ENCODE peak calls at places on chromosomes 11 and 22, in ten cellular contexts. One of them, this sample, is unnamed.

GRCh38 chr11:33624082-33624481 is 76.5 kb downstream of the C11orf91 start:
- DNase-seq in transverse colon: no peak
- DNase-seq in amygdala: no peak
- DNase-seq in iPS DF 19.7: no peak
- DNase-seq in B cell: no peak
- DNase-seq in H1: no peak
- DNase-seq in activated CD8-positive, alpha-beta memory T cell treated with anti-CD3 and anti-CD28 coated beads for 4 hours: no peak
- DNase-seq in SW 1271: no peak
- DNase-seq in WTC11: no peak
- DNase-seq in left cardiac atrium: no peak
- DNase-seq in this sample: no peak

GRCh38 chr22:49789289-49790141 is 38.2 kb downstream of the BRD1 start:
- DNase-seq in transverse colon: peak
- DNase-seq in amygdala: no peak
- DNase-seq in iPS DF 19.7: no peak
- DNase-seq in B cell: no peak
- DNase-seq in H1: no peak
- DNase-seq in activated CD8-positive, alpha-beta memory T cell treated with anti-CD3 and anti-CD28 coated beads for 4 hours: no peak
- DNase-seq in SW 1271: no peak
- DNase-seq in WTC11: no peak
- DNase-seq in left cardiac atrium: peak
- DNase-seq in this sample: no peak

GRCh38 chr11:36139767-36140166 is 149.5 kb downstream of the COMMD9 start:
- DNase-seq in transverse colon: no peak
- DNase-seq in amygdala: no peak
- DNase-seq in iPS DF 19.7: no peak
- DNase-seq in B cell: no peak
- DNase-seq in H1: no peak
- DNase-seq in activated CD8-positive, alpha-beta memory T cell treated with anti-CD3 and anti-CD28 coated beads for 4 hours: no peak
- DNase-seq in SW 1271: no peak
- DNase-seq in WTC11: no peak
- DNase-seq in left cardiac atrium: no peak
- DNase-seq in this sample: no peak

GRCh38 chr11:35588627-35589026 is 29.6 kb upstream of the FJX1 start:
- DNase-seq in transverse colon: no peak
- DNase-seq in amygdala: no peak
- DNase-seq in iPS DF 19.7: no peak
- DNase-seq in B cell: no peak
- DNase-seq in H1: no peak
- DNase-seq in activated CD8-positive, alpha-beta memory T cell treated with anti-CD3 and anti-CD28 coated beads for 4 hours: no peak
- DNase-seq in SW 1271: no peak
- DNase-seq in WTC11: no peak
- DNase-seq in left cardiac atrium: no peak
- DNase-seq in this sample: no peak

GRCh38 chr11:40178470-40178869 is 1281.0 kb downstream of the LRRC4C start:
- DNase-seq in transverse colon: no peak
- DNase-seq in amygdala: no peak
- DNase-seq in iPS DF 19.7: no peak
- DNase-seq in B cell: no peak
- DNase-seq in H1: no peak
- DNase-seq in activated CD8-positive, alpha-beta memory T cell treated with anti-CD3 and anti-CD28 coated beads for 4 hours: no peak
- DNase-seq in SW 1271: no peak
- DNase-seq in WTC11: no peak
- DNase-seq in left cardiac atrium: no peak
- DNase-seq in this sample: no peak

GRCh38 chr22:27748355-27749168 is 53.0 kb downstream of the MN1 start:
- DNase-seq in transverse colon: no peak
- DNase-seq in amygdala: no peak
- DNase-seq in iPS DF 19.7: no peak
- DNase-seq in B cell: no peak
- DNase-seq in H1: peak
- DNase-seq in activated CD8-positive, alpha-beta memory T cell treated with anti-CD3 and anti-CD28 coated beads for 4 hours: no peak
- DNase-seq in SW 1271: no peak
- DNase-seq in WTC11: peak
- DNase-seq in left cardiac atrium: peak
- DNase-seq in this sample: no peak

GRCh38 chr11:46238078-46238966 is 39.1 kb upstream of the CREB3L1 start:
- DNase-seq in transverse colon: peak
- DNase-seq in amygdala: no peak
- DNase-seq in iPS DF 19.7: no peak
- DNase-seq in B cell: no peak
- DNase-seq in H1: peak
- DNase-seq in activated CD8-positive, alpha-beta memory T cell treated with anti-CD3 and anti-CD28 coated beads for 4 hours: peak
- DNase-seq in SW 1271: peak
- DNase-seq in WTC11: peak
- DNase-seq in left cardiac atrium: peak
- DNase-seq in this sample: peak

GRCh38 chr11:3130269-3131071 is 34.6 kb downstream of the OSBPL5 start:
- DNase-seq in transverse colon: no peak
- DNase-seq in amygdala: no peak
- DNase-seq in iPS DF 19.7: no peak
- DNase-seq in B cell: no peak
- DNase-seq in H1: no peak
- DNase-seq in activated CD8-positive, alpha-beta memory T cell treated with anti-CD3 and anti-CD28 coated beads for 4 hours: no peak
- DNase-seq in SW 1271: no peak
- DNase-seq in WTC11: peak
- DNase-seq in left cardiac atrium: peak
- DNase-seq in this sample: no peak

GRCh38 chr11:118241191-118242098 is 10.7 kb downstream of the MPZL3 start:
- DNase-seq in transverse colon: peak
- DNase-seq in amygdala: no peak
- DNase-seq in iPS DF 19.7: no peak
- DNase-seq in B cell: peak
- DNase-seq in H1: no peak
- DNase-seq in activated CD8-positive, alpha-beta memory T cell treated with anti-CD3 and anti-CD28 coated beads for 4 hours: peak
- DNase-seq in SW 1271: no peak
- DNase-seq in WTC11: no peak
- DNase-seq in left cardiac atrium: peak
- DNase-seq in this sample: peak

GRCh38 chr11:103157542-103157941 is 48.3 kb downstream of the DYNC2H1 start:
- DNase-seq in transverse colon: no peak
- DNase-seq in amygdala: no peak
- DNase-seq in iPS DF 19.7: no peak
- DNase-seq in B cell: no peak
- DNase-seq in H1: no peak
- DNase-seq in activated CD8-positive, alpha-beta memory T cell treated with anti-CD3 and anti-CD28 coated beads for 4 hours: no peak
- DNase-seq in SW 1271: no peak
- DNase-seq in WTC11: no peak
- DNase-seq in left cardiac atrium: no peak
- DNase-seq in this sample: no peak

GRCh38 chr11:12723410-12724297 is 49.4 kb downstream of the TEAD1 start:
- DNase-seq in transverse colon: peak
- DNase-seq in amygdala: no peak
- DNase-seq in iPS DF 19.7: no peak
- DNase-seq in B cell: no peak
- DNase-seq in H1: no peak
- DNase-seq in activated CD8-positive, alpha-beta memory T cell treated with anti-CD3 and anti-CD28 coated beads for 4 hours: no peak
- DNase-seq in SW 1271: no peak
- DNase-seq in WTC11: no peak
- DNase-seq in left cardiac atrium: no peak
- DNase-seq in this sample: no peak

GRCh38 chr22:37643225-37643847 is 3.9 kb downstream of the SH3BP1 start:
- DNase-seq in transverse colon: peak
- DNase-seq in amygdala: peak
- DNase-seq in iPS DF 19.7: no peak
- DNase-seq in B cell: peak
- DNase-seq in H1: peak
- DNase-seq in activated CD8-positive, alpha-beta memory T cell treated with anti-CD3 and anti-CD28 coated beads for 4 hours: peak
- DNase-seq in SW 1271: no peak
- DNase-seq in WTC11: peak
- DNase-seq in left cardiac atrium: peak
- DNase-seq in this sample: peak

This sample was measured in GM10248.